ENCODE peak calls at places on chromosomes 5 and 9, in five cellular contexts. S is hepatocyte; R is CD8-positive, alpha-beta memory T cell; B is naive thymus-derived CD4-positive, alpha-beta T cell; J is GM23248. H is an unnamed sample. For H3K4me1, the result is how much of the 10 kb centered on the place peaks cover.

GRCh38 chr5:139363937-139364336 is 19.2 kb downstream of the SLC23A1 start:
- DNase-seq in R (no peak), S (no peak), J (no peak), B (no peak), H (no peak)

GRCh38 chr5:112221118-112221517 is 198.0 kb downstream of the EPB41L4A start:
- DNase-seq in R (no peak), J (no peak), S (peak), B (no peak), H (no peak)

GRCh38 chr9:77554706-77555105 is 93.4 kb downstream of the GNA14 start:
- DNase-seq in J (no peak), R (no peak), B (no peak), S (no peak), H (no peak)

GRCh38 chr9:136587145-136587943 is 41.5 kb upstream of the NOTCH1 start:
- DNase-seq in R (no peak), J (peak), S (peak), B (no peak), H (peak)

GRCh38 chr9:69548676-69549075 is 123.5 kb downstream of the APBA1 start:
- DNase-seq in B (no peak), J (no peak), R (no peak), S (no peak), H (no peak)

GRCh38 chr9:122086873-122087272 is 6.2 kb downstream of the TTLL11 start:
- DNase-seq in B (no peak), R (no peak), J (no peak), S (no peak), H (no peak)

GRCh38 chr9:88044200-88044599 is 69.9 kb upstream of the CDK20 start:
- DNase-seq in R (no peak), S (no peak), B (no peak), J (no peak), H (no peak)

GRCh38 chr5:173764321-173765029 is 123.7 kb upstream of the CPEB4 start:
- DNase-seq in S (peak), B (no peak), J (peak), R (no peak), H (peak)

GRCh38 chr9:133884907-133885744 is 107.0 kb downstream of the VAV2 start:
- DNase-seq in S (no peak), B (no peak), R (no peak), J (no peak), H (peak)

GRCh38 chr5:39869396-39869795 is 444.6 kb upstream of the DAB2 start:
- DNase-seq in B (no peak), R (no peak), J (no peak), S (no peak), H (no peak)

GRCh38 chr5:39867923-39868322 is 443.1 kb upstream of the DAB2 start:
- DNase-seq in S (no peak), B (no peak), R (no peak), J (no peak), H (no peak)

GRCh38 chr5:39863926-39864572 is 439.3 kb upstream of the DAB2 start:
- DNase-seq in B (no peak), S (no peak), R (no peak), J (no peak), H (no peak)
- H3K4me1 ChIP-seq in B (under half), S (under half), R (under half), J (under half), H (under half)

GRCh38 chr5:150293091-150293941 is 3.7 kb upstream of the CAMK2A start:
- DNase-seq in J (no peak), B (no peak), R (no peak), S (no peak), H (no peak)
- H3K4me1 ChIP-seq in J (under half), B (under half), R (under half), S (under half), H (under half)

DNA sequence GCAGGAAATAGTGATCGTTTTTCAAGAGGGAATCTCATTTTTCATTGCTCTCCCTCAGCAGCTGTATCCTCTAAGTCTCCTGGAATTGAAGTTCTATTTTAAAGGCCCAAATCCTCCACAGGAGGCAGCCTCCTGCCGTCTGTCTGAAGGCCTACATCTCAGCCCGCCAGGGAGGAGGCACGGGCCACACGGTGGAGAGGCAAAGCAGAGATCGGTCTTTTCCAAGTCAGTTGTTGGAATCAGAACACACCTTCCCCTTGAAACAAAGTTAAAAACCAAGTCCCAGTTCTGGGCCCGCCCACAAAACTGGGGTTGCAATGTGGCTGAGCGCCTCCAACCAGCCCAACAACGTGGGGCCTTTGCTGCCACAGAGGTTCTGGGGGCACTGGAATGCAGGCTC is 68.7 kb downstream of the RAPGEF1 start:
- DNase-seq in R (no peak), B (no peak), S (no peak), J (no peak), H (no peak)
- H3K4me1 ChIP-seq in R (half or more), B (half or more), S (under half), J (under half), H (under half)

GRCh38 chr9:104258289-104259045 is 164.4 kb downstream of the SMC2 start:
- DNase-seq in J (no peak), B (no peak), R (no peak), S (no peak), H (no peak)
- H3K4me1 ChIP-seq in J (under half), B (under half), R (under half), S (under half), H (under half)

GRCh38 chr9:113570749-113571711 is 107.5 kb downstream of the RGS3 start:
- DNase-seq in S (no peak), R (no peak), B (no peak), J (no peak), H (peak)
- H3K4me1 ChIP-seq in S (under half), R (under half), B (under half), J (under half), H (under half)

DNA sequence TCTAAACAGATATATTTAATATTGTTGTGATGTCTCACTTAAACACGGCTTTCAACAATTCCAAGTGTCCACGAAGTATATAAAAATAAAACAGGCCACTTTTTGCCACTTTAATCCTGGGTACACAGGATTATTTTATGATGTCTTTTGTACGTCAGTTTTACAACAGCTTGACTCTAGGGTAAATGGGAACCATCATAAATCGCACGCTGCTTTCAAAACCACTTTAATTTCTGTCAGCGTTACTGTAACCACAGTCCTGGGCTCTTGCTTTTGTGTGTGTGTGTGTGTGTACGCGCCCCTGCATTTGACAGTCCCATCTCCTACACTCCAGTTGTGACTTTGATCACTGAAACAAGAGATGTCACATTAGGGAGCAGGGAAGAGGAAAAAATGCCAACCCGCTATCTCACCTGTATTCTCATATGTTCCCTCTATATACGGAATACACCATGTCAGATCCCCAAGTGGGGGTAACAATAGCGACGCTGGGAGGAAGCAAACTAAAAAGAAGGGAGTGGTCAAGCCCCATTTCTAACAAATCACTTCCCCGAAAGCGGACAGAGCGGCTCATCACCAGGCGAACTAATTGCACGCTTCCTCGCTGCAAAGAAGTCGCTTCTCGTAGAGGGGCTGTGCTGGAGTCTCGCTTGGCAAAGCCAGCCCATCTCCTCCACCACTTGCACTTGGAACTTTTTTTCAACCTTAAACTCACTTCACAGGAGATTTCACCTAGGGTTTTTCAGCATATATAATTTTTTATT is 1.1 kb downstream of the BNC2 start:
- DNase-seq in S (peak), J (no peak), R (no peak), B (no peak), H (no peak)
- H3K4me1 ChIP-seq in S (under half), J (half or more), R (under half), B (under half), H (under half)

H was measured in adrenal gland.